ENCODE peak calls at places on chromosomes 5 and 9, in eight cellular contexts. Z, H, A, M, L, K, U and G are unnamed samples. For H3K9me3, the result is how much of the 10 kb centered on the place peaks cover.

GRCh38 chr5:10301266-10301665 is 6.4 kb downstream of the CMBL start:
- DNase-seq in K (no peak), L (no peak), H (no peak), Z (no peak), U (no peak), M (no peak), A (no peak), G (no peak)

GRCh38 chr9:20562051-20562450 is 60.2 kb downstream of the MLLT3 start:
- DNase-seq in Z (no peak), K (no peak), A (no peak), U (no peak), H (no peak), L (no peak), M (no peak), G (no peak)

GRCh38 chr5:141485305-141486055 is 650 bp downstream of the PCDHGC4 start:
- DNase-seq in L (no peak), M (no peak), K (no peak), H (peak), U (no peak), A (no peak), Z (no peak), G (no peak)

GRCh38 chr5:84362061-84362720 is 22.5 kb downstream of the EDIL3 start:
- DNase-seq in K (no peak), A (no peak), M (no peak), Z (no peak), L (no peak), U (no peak), H (no peak), G (no peak)

GRCh38 chr9:120935383-120935857 is 8.8 kb upstream of the TRAF1 start:
- DNase-seq in M (peak), H (peak), U (peak), K (no peak), L (no peak), A (peak), Z (peak), G (peak)

GRCh38 chr5:116492016-116492623 is 82.5 kb downstream of the SEMA6A start:
- DNase-seq in Z (no peak), K (no peak), H (no peak), M (no peak), L (no peak), A (peak), U (peak), G (peak)

GRCh38 chr5:152058267-152058666 is 133.6 kb upstream of the GLRA1 start:
- DNase-seq in U (no peak), K (no peak), Z (no peak), M (peak), H (no peak), L (no peak), A (no peak), G (no peak)

GRCh38 chr5:83983852-83984251 is 263.2 kb upstream of the HAPLN1 start:
- DNase-seq in L (no peak), H (no peak), M (no peak), A (no peak), U (no peak), K (no peak), Z (no peak), G (no peak)

GRCh38 chr5:113140837-113141661 is 164.5 kb downstream of the DCP2 start:
- DNase-seq in H (no peak), A (peak), L (no peak), Z (no peak), U (peak), M (no peak), K (no peak), G (peak)

GRCh38 chr5:94378062-94378461 is 240.3 kb downstream of the KIAA0825 start:
- DNase-seq in L (no peak), K (no peak), A (no peak), H (no peak), U (no peak), M (no peak), Z (no peak), G (no peak)

GRCh38 chr9:114385412-114386181 is 2.2 kb downstream of the AKNA start:
- DNase-seq in A (peak), K (no peak), Z (peak), L (peak), H (peak), U (peak), M (peak), G (peak)

GRCh38 chr9:114120192-114121014 is 21.3 kb upstream of the KIF12 start:
- DNase-seq in H (no peak), Z (no peak), K (no peak), A (peak), M (no peak), L (no peak), U (no peak), G (no peak)

GRCh38 chr5:130280528-130281217 is 376.4 kb downstream of the CHSY3 start:
- DNase-seq in L (no peak), U (no peak), M (no peak), H (no peak), Z (no peak), K (no peak), A (no peak), G (no peak)

GRCh38 chr5:148794729-148795590 is 31.5 kb upstream of the ADRB2 start:
- DNase-seq in H (no peak), K (no peak), A (no peak), U (no peak), L (no peak), M (no peak), Z (no peak), G (peak)

GRCh38 chr9:655875-656274 is 185.6 kb upstream of the DMRT1 start:
- DNase-seq in Z (peak), K (no peak), U (peak), M (peak), H (peak), L (no peak), A (peak), G (no peak)

GRCh38 chr5:33299621-33300208 is 141.1 kb upstream of the TARS1 start:
- DNase-seq in Z (no peak), U (peak), M (no peak), H (no peak), K (peak), L (no peak), A (peak), G (peak)

GRCh38 chr9:92728831-92729734 is 35.5 kb downstream of the BICD2 start:
- DNase-seq in U (no peak), H (peak), Z (no peak), A (peak), K (no peak), M (no peak), L (peak), G (no peak)

GRCh38 chr9:109975574-109976327 is 195.8 kb downstream of the PALM2AKAP2 start:
- DNase-seq in Z (no peak), A (peak), H (no peak), L (no peak), M (no peak), U (no peak), K (no peak), G (peak)

GRCh38 chr5:99911971-99912370 is 623.2 kb upstream of the FAM174A start:
- DNase-seq in Z (no peak), A (no peak), L (no peak), K (no peak), U (no peak), H (no peak), M (no peak), G (no peak)

GRCh38 chr5:124132843-124133242 is 613.6 kb downstream of the ZNF608 start:
- DNase-seq in L (no peak), A (no peak), K (no peak), Z (no peak), M (no peak), H (no peak), U (no peak), G (no peak)

GRCh38 chr9:136484153-136485048 is 1.6 kb upstream of the SEC16A start:
- DNase-seq in L (peak), K (no peak), U (no peak), M (peak), Z (peak), A (no peak), H (no peak), G (no peak)

GRCh38 chr5:110150199-110150598 is 460.5 kb downstream of the MAN2A1 start:
- DNase-seq in L (no peak), K (no peak), H (no peak), A (no peak), Z (no peak), U (no peak), M (no peak), G (no peak)

GRCh38 chr5:62064993-62065392 is 241.0 kb upstream of the KIF2A start:
- DNase-seq in H (no peak), L (no peak), Z (no peak), U (no peak), K (no peak), A (no peak), M (no peak), G (no peak)

GRCh38 chr5:59272744-59273427 is 620.6 kb downstream of the PDE4D start:
- DNase-seq in L (no peak), U (no peak), K (no peak), Z (no peak), H (no peak), M (no peak), A (no peak), G (no peak)

GRCh38 chr5:150589791-150590601 is 50.5 kb upstream of the SYNPO start:
- DNase-seq in Z (no peak), H (peak), U (peak), A (no peak), K (no peak), M (peak), L (peak), G (no peak)

GRCh38 chr5:8726383-8727036 is 819.4 kb downstream of the SEMA5A start:
- DNase-seq in Z (no peak), U (no peak), A (no peak), H (no peak), M (no peak), L (no peak), K (no peak), G (no peak)

GRCh38 chr5:8720476-8720875 is 825.4 kb downstream of the SEMA5A start:
- DNase-seq in L (no peak), K (no peak), A (no peak), M (no peak), Z (no peak), U (peak), H (no peak), G (no peak)

GRCh38 chr5:8719797-8720196 is 826.1 kb downstream of the SEMA5A start:
- DNase-seq in Z (no peak), M (no peak), K (no peak), H (no peak), A (no peak), U (no peak), L (no peak), G (no peak)

DNA sequence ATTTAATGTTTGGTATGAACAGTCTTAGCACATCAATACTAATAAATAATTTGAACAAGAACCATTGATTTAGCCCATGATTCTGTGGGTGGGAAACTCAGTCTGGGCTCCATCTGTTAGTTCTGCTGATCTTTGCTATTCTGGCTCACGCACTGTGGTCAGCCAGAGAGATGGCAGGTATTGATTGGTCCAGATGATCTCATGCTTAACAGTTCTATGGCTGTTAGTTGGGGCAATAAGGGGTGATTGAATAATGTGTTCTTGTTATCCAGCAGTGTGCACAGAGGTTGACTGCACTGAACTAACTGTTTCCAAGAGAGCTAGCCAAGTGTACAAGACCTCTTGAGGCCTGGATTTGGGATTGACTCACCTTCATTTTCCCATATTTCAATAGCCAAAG is 824.3 kb downstream of the SEMA5A start:
- DNase-seq in U (no peak), K (no peak), M (no peak), L (no peak), A (no peak), Z (no peak), H (no peak), G (peak)
- H3K9me3 ChIP-seq in U (under half), K (under half), M (under half), L (under half), A (under half), Z (under half), H (under half), G (under half)

DNA sequence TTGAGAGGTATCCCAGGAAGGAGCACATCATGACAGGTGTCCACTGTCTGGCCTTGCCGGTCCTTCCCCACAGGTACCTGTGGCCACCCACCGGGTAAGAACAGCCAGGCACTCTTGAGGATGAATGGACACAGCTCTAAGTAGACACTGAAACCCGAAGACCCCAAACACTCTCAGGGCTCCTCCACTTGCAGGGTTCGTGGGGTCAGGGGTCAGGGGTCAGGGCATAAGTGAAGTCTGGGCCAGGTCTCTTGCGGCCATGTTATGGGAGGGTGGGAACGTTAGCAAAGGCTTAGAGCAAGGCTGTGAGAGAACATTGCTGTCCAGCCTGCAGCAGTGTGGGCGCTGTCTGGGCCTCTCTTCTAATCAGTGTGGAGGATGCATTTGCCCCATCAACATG is 40.0 kb downstream of the MAPK9 start:
- DNase-seq in Z (no peak), H (no peak), K (no peak), A (no peak), L (no peak), U (no peak), M (no peak), G (no peak)
- H3K9me3 ChIP-seq in Z (half or more), H (half or more), K (under half), A (under half), L (under half), U (under half), M (half or more), G (half or more)

DNA sequence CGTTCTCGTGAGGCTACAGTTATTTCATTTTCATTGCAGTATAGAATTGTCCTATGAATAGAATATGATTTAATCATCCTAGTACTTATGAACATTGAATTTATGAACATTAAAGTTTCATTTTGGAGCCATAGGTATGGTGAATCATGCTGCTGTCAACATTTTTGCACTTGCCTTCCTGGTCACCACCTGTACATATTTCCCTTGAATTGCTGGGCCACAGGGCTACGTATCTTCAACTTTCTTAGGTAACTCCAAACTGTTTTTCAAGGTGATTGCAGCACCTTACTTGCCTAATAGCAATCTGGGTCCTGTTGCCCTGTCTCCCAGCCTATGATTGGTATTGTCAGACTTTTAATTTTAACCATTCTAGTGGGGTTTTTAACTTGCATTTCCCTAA is 6.5 kb upstream of the RNF145 start:
- DNase-seq in H (no peak), K (no peak), L (no peak), Z (no peak), M (no peak), U (no peak), A (no peak), G (no peak)
- H3K9me3 ChIP-seq in H (under half), K (under half), L (under half), Z (under half), M (under half), U (under half), A (under half), G (under half)

GRCh38 chr9:138116521-138116920 is 238.9 kb downstream of the CACNA1B start:
- DNase-seq in M (no peak), L (no peak), K (no peak), H (no peak), A (peak), Z (no peak), U (no peak), G (no peak)

GRCh38 chr9:138117836-138118235 is 240.3 kb downstream of the CACNA1B start:
- DNase-seq in M (no peak), A (peak), U (no peak), L (peak), Z (no peak), K (no peak), H (no peak), G (no peak)

GRCh38 chr9:138115506-138115905 is 237.9 kb downstream of the CACNA1B start:
- DNase-seq in Z (no peak), A (peak), M (no peak), K (no peak), U (no peak), H (no peak), L (no peak), G (no peak)

GRCh38 chr9:138118601-138119071 is 241.1 kb downstream of the CACNA1B start:
- DNase-seq in H (no peak), L (no peak), A (peak), Z (no peak), K (no peak), U (no peak), M (no peak), G (no peak)

GRCh38 chr9:138117101-138117750 is 239.6 kb downstream of the CACNA1B start:
- DNase-seq in K (no peak), M (no peak), A (peak), U (no peak), Z (no peak), H (no peak), L (peak), G (no peak)
- H3K9me3 ChIP-seq in K (under half), M (under half), A (under half), U (under half), Z (under half), H (under half), L (under half), G (half or more)

DNA sequence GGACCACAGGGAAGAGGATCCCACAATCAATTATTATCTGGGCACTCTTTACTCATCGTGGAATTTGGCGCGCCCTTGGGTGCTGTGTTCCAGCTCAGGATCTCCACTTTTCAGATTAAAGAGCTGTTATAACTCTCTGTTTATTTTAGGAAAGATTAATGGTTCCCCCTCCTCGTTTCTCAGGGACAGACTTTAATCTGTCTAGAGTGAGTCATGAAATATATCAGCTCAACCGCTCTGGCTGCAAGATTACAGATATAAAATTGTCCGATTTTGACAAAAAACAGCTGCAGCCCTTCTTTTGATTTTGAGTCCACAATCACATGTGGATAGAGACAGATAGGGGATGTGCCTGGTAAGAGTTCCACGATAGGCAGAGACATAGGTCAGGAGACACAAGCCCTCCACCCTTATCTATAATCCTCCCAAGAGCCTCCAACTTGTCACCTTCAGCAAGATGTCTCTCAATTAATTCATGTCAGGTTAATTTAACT is 77.6 kb upstream of the ANKRD55 start:
- DNase-seq in H (no peak), M (no peak), Z (no peak), A (peak), U (peak), L (no peak), K (no peak), G (no peak)
- H3K9me3 ChIP-seq in H (under half), M (under half), Z (under half), A (under half), U (under half), L (under half), K (under half), G (under half)

GRCh38 chr5:5772202-5772601 is 349.7 kb downstream of the ICE1 start:
- DNase-seq in U (no peak), M (no peak), A (no peak), H (no peak), L (no peak), Z (no peak), K (no peak), G (no peak)

GRCh38 chr5:5767286-5767928 is 344.9 kb downstream of the ICE1 start:
- DNase-seq in L (no peak), A (no peak), M (peak), Z (peak), K (no peak), U (no peak), H (no peak), G (no peak)

GRCh38 chr5:5765066-5765465 is 342.6 kb downstream of the ICE1 start:
- DNase-seq in Z (no peak), A (no peak), L (no peak), M (no peak), U (no peak), K (no peak), H (no peak), G (no peak)

DNA sequence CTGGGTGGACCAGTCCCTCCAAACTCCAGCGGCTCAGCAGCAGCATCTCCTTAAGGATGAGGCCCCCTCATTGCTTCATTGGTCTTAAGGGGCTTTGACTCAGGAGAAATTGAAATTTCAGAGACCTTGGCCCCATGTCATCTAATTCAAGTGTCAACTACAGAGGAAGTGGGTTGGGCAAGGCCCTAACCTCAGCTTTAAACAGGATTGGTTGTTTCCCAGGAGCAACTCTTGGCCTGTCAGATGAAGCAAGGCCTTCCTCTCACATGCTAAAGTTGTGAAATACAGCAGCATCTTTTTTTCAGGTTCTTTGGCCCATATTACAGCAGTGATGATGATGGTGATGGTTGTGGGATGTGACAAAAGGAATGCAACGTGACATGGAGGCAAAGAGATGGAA is 348.3 kb downstream of the ICE1 start:
- DNase-seq in Z (no peak), H (no peak), L (no peak), U (no peak), K (no peak), A (no peak), M (no peak), G (no peak)
- H3K9me3 ChIP-seq in Z (under half), H (under half), L (under half), U (under half), K (under half), A (under half), M (under half), G (under half)

DNA sequence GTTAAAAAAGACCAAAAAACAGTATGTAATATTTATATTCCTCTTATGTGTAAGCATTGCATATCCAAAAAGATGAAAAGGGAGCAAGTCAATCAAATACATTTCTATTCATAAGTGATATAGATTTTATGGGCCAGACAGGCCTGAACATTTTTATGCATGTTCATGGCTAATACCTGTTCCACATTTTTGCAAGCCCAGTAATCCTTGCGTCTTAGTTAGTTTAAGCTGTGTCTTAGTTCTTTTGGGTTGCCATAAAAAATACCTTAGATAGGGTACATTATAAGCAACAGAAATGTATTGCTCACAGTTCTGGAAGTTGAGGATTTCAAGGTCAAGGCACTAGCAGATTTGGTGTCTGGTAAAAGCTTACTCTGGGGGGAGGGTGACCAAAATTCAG is 342.1 kb downstream of the TAF11L14 start:
- DNase-seq in H (no peak), U (no peak), L (no peak), K (no peak), M (no peak), A (no peak), Z (no peak), G (no peak)
- H3K9me3 ChIP-seq in H (under half), U (under half), L (under half), K (under half), M (under half), A (under half), Z (under half), G (under half)

GRCh38 chr5:168724227-168724626 is 145.1 kb upstream of the PANK3 start:
- DNase-seq in A (no peak), U (no peak), H (no peak), Z (no peak), L (no peak), K (no peak), M (no peak), G (no peak)

GRCh38 chr5:168734119-168734518 is 155.0 kb upstream of the PANK3 start:
- DNase-seq in H (no peak), L (no peak), K (no peak), U (no peak), Z (no peak), A (peak), M (no peak), G (no peak)

GRCh38 chr5:168727547-168728120 is 148.5 kb upstream of the PANK3 start:
- DNase-seq in K (no peak), A (no peak), L (no peak), M (no peak), Z (no peak), H (no peak), U (no peak), G (no peak)

GRCh38 chr5:168726342-168726741 is 147.2 kb upstream of the PANK3 start:
- DNase-seq in K (no peak), U (no peak), H (no peak), M (no peak), A (no peak), L (no peak), Z (no peak), G (no peak)

GRCh38 chr5:168728812-168729211 is 149.6 kb upstream of the PANK3 start:
- DNase-seq in U (no peak), H (no peak), Z (no peak), K (no peak), M (no peak), L (no peak), A (no peak), G (no peak)
- H3K9me3 ChIP-seq in U (under half), H (under half), Z (under half), K (under half), M (under half), L (under half), A (under half), G (under half)